ENCODE peak calls at places on chromosomes 11 and 22, in seven cellular contexts. I is NCI-H510A treated with DMSO at 0.1 percent for 48 hours, B is H54, V is T follicular helper cell, Z is GM04504, N is OCI-M1, R is sigmoid colon. D is an unnamed sample.

GRCh38 chr11:74466916-74467885 is at the start of gene KCNE3:
- DNase-seq in I (no peak), B (no peak), V (no peak), N (no peak), Z (no peak), R (peak; percentile 70), D (no peak)

GRCh38 chr22:22103078-22103593 is 120.5 kb upstream of the TOP3B start:
- DNase-seq in I (no peak), Z (no peak), R (no peak), V (no peak), B (no peak), N (peak; percentile 57), D (no peak)

GRCh38 chr22:32466496-32466895 is 2.2 kb upstream of the BPIFC start:
- DNase-seq in B (no peak), V (no peak), N (no peak), I (no peak), R (no peak), Z (no peak), D (no peak)

GRCh38 chr11:43573233-43573632 is 107.3 kb upstream of the HSD17B12 start:
- DNase-seq in V (no peak), N (peak; percentile 80), B (no peak), Z (no peak), R (no peak), I (no peak), D (no peak)

GRCh38 chr11:61711493-61711892 is 31.3 kb downstream of the DAGLA start:
- DNase-seq in N (no peak), V (no peak), I (no peak), R (no peak), Z (no peak), B (no peak), D (no peak)

GRCh38 chr11:87063982-87064381 is 26.2 kb downstream of the TMEM135 start:
- DNase-seq in V (no peak), B (no peak), R (no peak), N (no peak), I (no peak), Z (no peak), D (no peak)

GRCh38 chr22:23180301-23180892 is at the start of gene BCR:
- DNase-seq in Z (no peak), V (peak; percentile 52), N (peak; percentile 81), R (peak; percentile 89), I (no peak), B (peak; percentile 81), D (no peak)

GRCh38 chr22:42430486-42431125 is 1.6 kb downstream of the NFAM1 start:
- DNase-seq in V (no peak), R (no peak), N (no peak), Z (no peak), B (no peak), I (no peak), D (no peak)

GRCh38 chr11:105553015-105553414 is 56.9 kb upstream of the GRIA4 start:
- DNase-seq in Z (no peak), R (no peak), I (no peak), B (no peak), N (peak; percentile 17), V (no peak), D (no peak)

GRCh38 chr11:31397239-31397834 is 27.7 kb downstream of the DNAJC24 start:
- DNase-seq in B (no peak), R (no peak), N (peak; percentile 64), I (no peak), Z (no peak), V (no peak), D (no peak)

GRCh38 chr22:28351585-28351984 is 328.1 kb downstream of the TTC28 start:
- DNase-seq in I (no peak), N (no peak), V (no peak), B (no peak), R (no peak), Z (no peak), D (no peak)

GRCh38 chr11:57644748-57645715 is 4.7 kb downstream of the YPEL4 start:
- DNase-seq in B (no peak), V (peak; percentile 81), N (peak; percentile 85), R (peak; percentile 91), I (peak; percentile 54), Z (no peak), D (peak; percentile 2)

GRCh38 chr11:134367781-134368180 is 36.0 kb downstream of the GLB1L2 start:
- DNase-seq in R (peak; percentile 42), N (no peak), Z (no peak), I (no peak), B (no peak), V (no peak), D (no peak)

GRCh38 chr11:78045851-78046485 is 17.7 kb upstream of the THRSP start:
- DNase-seq in V (peak; percentile 65), N (peak; percentile 99), I (peak; percentile 67), Z (peak; percentile 32), R (peak; percentile 91), B (peak; percentile 66), D (no peak)

GRCh38 chr11:34837246-34837856 is 78.8 kb downstream of the APIP start:
- DNase-seq in I (no peak), B (no peak), Z (no peak), N (peak; percentile 42), R (no peak), V (no peak), D (no peak)

GRCh38 chr11:67240575-67241389 is 25.5 kb upstream of the GRK2 start:
- DNase-seq in N (peak; percentile 75), R (peak; percentile 81), Z (peak; percentile 47), B (no peak), V (peak; percentile 82), I (peak; percentile 70), D (peak; percentile 1)

D was measured in GF-D8.